ENCODE peak calls at places on chromosomes 7 and 10, in six cellular contexts. H is GM06990, L is upper lobe of right lung, D is fibroblast of lung, J is adipocyte, U is astrocyte of the spinal cord. C is an unnamed sample.

GRCh38 chr10:62046522-62047239 is 145.2 kb downstream of the ARID5B start:
- DNase-seq in D (peak), L (no peak), U (peak), H (peak), J (peak), C (no peak)

GRCh38 chr7:45052011-45052410 is 36.8 kb downstream of the NACAD start:
- DNase-seq in U (no peak), H (no peak), J (no peak), L (no peak), D (no peak), C (no peak)

GRCh38 chr7:132677941-132678340 is 101.7 kb upstream of the PLXNA4 start:
- DNase-seq in H (no peak), U (no peak), D (no peak), J (no peak), L (no peak), C (no peak)

GRCh38 chr10:63919576-63920279 is 398.5 kb downstream of the REEP3 start:
- DNase-seq in L (no peak), U (no peak), H (no peak), D (no peak), J (no peak), C (no peak)

GRCh38 chr7:21370283-21370982 is 57.5 kb upstream of the SP4 start:
- DNase-seq in U (no peak), L (no peak), H (no peak), J (no peak), D (no peak), C (no peak)

GRCh38 chr7:81013036-81013435 is 94.2 kb upstream of the SEMA3C start:
- DNase-seq in D (peak), U (peak), L (no peak), H (no peak), J (peak), C (no peak)

GRCh38 chr7:39922580-39922979 is 27.5 kb upstream of the CDK13 start:
- DNase-seq in H (no peak), U (no peak), J (no peak), D (no peak), L (no peak), C (no peak)

GRCh38 chr10:110221721-110222261 is 14.4 kb downstream of the MXI1 start:
- DNase-seq in J (peak), L (peak), H (peak), D (peak), U (peak), C (peak)

GRCh38 chr7:101502466-101503098 is 126.5 kb downstream of the MYL10 start:
- DNase-seq in L (no peak), D (no peak), H (no peak), J (no peak), U (no peak), C (no peak)

GRCh38 chr7:99679400-99680191 is at the start of gene CYP3A5:
- DNase-seq in J (no peak), H (no peak), D (peak), L (no peak), U (no peak), C (no peak)

GRCh38 chr10:7513936-7514335 is 103.1 kb upstream of the SFMBT2 start:
- DNase-seq in J (no peak), L (no peak), H (no peak), D (no peak), U (no peak), C (no peak)

GRCh38 chr10:63561421-63561820 is 40.2 kb downstream of the REEP3 start:
- DNase-seq in H (no peak), D (no peak), L (no peak), U (no peak), J (no peak), C (no peak)

GRCh38 chr7:3201306-3201705 is 99.7 kb upstream of the SDK1 start:
- DNase-seq in L (no peak), H (no peak), U (no peak), D (no peak), J (no peak), C (no peak)

DNA sequence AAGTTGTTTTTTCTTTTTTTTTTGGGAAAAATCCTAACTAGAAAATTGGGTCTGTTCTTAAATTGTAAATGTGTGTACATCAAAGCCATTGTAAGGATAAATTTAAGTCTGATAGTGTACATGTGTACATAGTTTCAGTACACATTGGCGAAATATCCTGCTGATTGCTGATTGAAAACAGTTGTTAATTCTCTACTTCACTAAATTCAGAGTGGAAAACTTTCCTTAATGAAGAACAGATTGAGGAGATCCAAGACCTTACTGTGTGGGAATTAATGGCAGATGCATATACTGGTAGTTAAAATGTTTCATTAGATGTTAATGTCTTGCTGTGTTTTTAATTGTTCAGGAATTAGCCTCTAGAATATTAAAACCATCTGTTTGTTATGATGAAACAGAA is 506.0 kb downstream of the AUTS2 start:
- DNase-seq in J (peak), U (no peak), H (no peak), L (no peak), D (no peak), C (no peak)
- H3K4me3 ChIP-seq in J (no peak), U (no peak), H (no peak), L (no peak), D (no peak), C (no peak)

DNA sequence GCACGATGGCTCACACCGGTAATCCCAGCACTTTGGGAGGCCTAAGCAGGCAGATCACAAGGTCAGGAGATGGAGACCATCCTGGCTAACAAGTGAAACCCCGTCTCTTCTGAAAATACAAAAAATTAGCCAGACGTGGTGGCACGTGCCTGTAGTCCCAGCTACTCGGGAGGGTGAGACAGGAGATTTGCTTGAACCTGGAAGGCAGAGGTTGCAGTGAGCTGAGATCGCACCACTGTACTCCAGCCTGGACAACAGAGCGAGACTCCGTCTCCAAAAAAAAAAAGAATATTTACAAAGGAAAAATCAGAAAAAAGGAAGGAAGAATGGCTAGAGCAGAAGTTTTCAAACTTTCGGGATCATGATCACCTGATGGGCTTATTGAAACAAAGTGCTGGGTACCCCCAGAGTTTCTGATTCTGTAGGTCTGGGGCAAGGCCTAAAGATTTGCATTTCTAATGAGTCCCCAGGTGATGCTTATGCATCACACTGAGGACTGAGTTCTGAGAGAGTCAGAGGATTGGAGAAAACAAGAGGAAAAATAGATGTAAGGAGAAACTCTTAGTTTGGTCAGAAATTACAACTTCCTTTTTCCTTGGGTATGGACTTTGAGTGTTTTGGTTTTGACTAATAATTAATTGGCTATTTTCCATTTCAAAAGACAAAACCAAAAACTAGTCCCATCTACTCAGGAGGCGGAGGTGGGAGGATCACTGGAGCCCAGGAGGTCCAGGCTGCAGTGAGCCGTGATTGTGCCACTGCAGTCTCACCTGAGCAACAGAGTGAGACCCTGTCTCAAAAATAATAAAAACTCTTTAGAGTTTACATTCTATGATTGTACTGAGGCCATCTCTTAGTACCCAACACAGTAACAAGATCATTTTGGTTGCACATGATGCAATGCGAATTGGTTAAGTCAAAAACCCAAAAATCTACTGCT is 14.4 kb downstream of the MARCHF5 start:
- DNase-seq in L (no peak), D (no peak), J (no peak), H (no peak), U (no peak), C (no peak)
- H3K4me3 ChIP-seq in L (no peak), D (no peak), J (no peak), H (no peak), U (no peak), C (no peak)

DNA sequence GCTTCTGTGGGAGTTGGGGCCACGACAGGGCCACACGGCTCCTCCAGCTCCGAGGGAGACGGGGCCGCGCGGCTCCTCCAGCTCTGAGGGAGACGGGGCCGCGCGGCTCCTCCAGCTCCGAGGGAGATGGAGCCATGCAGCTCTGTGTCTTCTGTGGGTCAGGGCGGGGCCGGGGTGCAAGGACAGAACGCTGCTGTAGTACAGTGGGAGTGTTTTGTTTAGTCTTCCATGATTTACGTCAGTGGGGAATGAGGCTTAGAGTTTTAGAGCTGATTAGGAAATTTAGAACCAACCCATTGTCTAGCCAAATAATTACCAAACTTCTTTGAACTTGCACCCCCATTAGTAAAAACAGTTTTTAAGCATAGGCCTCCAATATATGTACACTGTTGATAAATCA is 32.9 kb upstream of the PRKAR1B start:
- DNase-seq in D (no peak), U (no peak), L (no peak), H (no peak), J (no peak), C (no peak)
- H3K4me3 ChIP-seq in D (no peak), U (no peak), L (no peak), H (no peak), J (no peak), C (no peak)

DNA sequence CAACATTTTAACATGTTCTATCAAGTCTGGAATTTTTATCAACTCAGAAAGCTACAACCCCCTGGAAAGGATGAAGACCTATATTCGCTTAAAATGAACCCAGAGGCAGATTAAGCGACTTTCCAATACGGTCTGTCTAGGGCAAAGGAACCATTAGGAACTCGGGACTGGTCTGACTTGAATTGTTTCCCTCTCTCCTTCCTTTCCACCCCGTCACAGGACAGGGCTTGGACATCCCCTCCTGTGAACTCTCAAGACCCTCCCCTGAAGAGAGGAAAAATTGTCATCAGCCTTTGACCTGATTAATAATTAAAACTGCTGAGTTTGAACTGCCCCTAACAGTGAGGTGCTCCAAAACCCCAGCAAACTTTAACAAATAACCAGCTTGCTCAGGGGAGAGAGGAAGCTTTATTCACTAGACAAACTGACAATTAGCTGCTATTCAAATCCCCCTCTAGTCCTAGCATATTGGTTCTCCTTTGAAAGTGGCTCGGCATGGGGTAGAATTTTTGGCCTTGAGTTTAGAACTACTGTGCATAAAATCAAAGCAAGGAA is 22.5 kb upstream of the SLF2 start:
- DNase-seq in L (no peak), H (no peak), U (no peak), D (no peak), J (no peak), C (no peak)
- H3K4me3 ChIP-seq in L (no peak), H (no peak), U (no peak), D (no peak), J (no peak), C (no peak)

DNA sequence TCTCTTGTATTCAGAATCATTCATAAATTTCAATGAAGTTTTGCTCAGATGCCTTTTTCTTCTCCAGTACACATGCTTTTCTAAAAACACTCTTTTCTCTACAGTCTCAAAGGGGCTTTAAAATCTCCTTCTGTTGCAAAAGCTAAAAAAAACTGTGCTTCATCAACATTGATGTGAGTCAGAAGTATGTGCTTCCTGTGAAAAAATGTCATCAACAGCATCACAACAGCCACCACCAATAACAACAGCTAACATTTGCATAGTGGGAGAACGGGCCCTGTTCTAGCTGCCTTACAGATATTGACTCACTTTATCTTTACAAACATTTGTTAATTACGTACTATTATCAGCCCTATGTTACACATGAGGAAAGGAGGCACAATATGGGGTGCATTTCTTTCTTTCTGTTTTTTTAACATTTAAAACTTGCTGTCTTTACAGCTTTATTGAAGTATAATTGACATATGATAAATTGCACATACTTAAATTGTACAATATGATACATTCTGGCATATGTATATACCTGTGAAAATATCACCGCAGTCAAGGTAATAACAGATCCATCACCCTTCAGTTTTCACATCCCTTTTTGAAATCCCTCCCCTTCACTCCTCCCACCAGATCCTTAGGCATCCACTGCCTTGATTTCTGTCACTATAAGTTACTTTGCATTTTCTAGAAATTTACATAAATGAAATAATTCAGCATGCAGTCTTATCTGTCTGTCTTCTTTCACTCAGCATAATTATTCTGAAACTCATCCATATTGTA is 1605.4 kb upstream of the LRRTM3 start:
- DNase-seq in L (no peak), D (no peak), J (no peak), U (no peak), H (no peak), C (no peak)
- H3K4me3 ChIP-seq in L (no peak), D (no peak), J (no peak), U (no peak), H (no peak), C (no peak)

DNA sequence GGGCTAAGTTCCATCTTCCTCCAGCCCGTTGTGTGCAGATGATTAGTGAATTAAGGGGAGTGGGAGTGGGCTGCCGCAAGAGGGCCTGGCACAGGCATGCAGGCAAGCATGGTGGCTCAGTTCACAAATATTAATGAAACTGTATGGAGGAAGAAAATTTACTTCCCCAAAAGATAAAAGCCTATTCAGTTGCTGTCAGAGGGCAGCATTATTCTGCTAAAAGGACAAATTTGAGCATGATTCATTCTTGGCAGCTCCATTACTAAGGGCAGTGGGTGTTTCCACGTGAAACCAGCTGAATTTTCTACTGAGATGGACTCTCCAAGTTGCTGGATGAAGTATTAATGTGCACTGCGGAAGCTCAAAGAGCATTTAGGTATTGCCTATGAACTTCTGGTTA is 90.9 kb upstream of the WDR11 start:
- DNase-seq in J (no peak), H (no peak), U (no peak), L (no peak), D (no peak), C (no peak)
- H3K4me3 ChIP-seq in J (no peak), H (no peak), U (no peak), L (no peak), D (no peak), C (no peak)

DNA sequence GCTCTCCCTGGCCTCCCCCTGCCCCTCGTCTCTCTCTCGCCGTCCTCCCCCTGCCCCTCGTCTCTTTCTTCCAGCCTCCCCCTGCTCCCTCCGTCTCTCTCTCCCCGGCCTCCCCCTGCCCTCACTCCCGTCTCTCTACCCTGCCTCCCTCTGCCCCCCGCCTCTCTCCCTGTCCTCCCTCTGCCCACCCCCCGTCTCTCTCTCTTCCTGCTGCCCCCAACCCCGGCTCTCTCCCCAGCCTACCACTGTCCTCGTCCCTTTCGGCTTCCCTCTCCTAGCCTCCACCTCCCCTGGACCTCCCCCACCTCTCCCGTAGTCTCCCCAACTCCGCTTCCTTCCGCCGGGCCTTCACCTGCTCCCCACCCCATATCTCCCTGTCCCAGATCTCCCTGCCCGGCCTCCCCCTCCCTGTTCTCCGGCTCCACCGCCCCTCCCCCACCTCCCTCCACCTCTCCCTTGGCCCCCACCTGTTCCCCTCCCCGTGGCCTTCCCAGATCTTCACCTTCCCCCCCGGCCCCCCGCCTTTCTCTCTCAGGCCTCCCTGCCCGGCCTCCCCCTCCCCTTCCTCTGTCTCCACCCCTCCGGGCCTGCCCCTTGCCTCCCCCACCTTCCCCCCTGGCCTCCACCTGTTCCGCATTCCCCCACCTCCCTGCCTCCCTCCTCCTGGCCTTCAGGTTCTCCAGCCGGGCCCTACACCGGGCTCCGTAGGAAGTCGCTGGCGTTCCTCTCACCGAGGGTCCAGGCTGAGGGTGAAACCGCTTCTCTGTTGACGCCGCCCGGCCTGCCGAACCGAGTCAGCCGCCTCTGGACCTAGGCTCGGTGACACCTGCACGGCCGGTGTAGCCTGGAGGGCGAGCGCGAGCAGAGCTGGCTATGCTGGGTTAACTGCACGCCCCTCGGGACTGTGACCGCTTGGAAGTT is 1.2 kb downstream of the GET4 start:
- DNase-seq in L (peak), U (no peak), H (no peak), D (no peak), J (no peak), C (no peak)
- H3K4me3 ChIP-seq in L (peak), U (peak), H (peak), D (peak), J (peak), C (peak)

DNA sequence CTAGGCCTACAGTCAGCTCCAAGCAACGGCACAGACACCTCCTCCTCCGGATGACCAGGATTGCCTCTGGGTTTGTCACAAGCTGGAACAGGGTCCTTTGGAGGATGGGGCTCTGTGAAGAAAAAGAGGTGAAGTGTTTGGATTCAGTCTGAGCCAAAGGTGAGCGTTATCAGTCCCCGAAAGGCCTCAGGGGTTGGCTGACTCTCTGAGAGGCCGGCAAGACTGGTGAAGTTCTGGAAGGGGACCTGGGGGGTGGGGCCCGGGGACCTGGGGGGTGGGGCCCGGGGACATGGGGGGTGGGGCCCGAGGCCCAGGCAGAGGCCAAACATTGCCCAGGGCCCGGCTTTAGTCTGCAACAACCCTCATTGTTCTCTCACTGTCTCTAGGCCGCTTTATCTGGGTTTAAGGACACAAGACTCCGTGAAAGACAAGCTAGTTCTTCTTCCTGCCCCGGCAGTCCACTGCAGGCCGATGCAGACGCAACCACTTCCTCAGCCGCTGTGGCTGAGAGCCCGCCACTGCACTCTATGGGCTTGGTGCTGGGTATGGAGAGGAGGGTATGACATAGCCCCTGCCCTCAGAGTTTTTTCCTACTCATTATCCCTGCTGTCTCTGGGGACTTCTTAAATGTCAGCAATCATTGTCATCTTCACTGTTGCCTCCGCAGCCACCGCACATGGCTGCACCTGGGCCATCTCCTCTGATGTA is 27.4 kb upstream of the PSAP start:
- DNase-seq in J (no peak), H (no peak), L (no peak), U (no peak), D (no peak), C (peak)
- H3K4me3 ChIP-seq in J (no peak), H (no peak), L (no peak), U (no peak), D (no peak), C (peak)

GRCh38 chr10:15621116-15621515 is 98.6 kb downstream of the ITGA8 start:
- DNase-seq in D (no peak), J (peak), L (no peak), H (no peak), U (no peak), C (no peak)
- H3K4me3 ChIP-seq in D (no peak), J (no peak), L (no peak), H (no peak), U (no peak), C (no peak)